ENCODE peak calls at places on chromosomes 12 and 14, in four cellular contexts. I is AG09309, R is fibroblast of lung, E is GM12865. C is an unnamed sample.

GRCh38 chr14:69716483-69717187 is 50.3 kb upstream of the SRSF5 start:
- DNase-seq in I (peak), R (peak), E (no peak), C (peak)

GRCh38 chr12:29961231-29961630 is 177.5 kb upstream of the TMTC1 start:
- DNase-seq in I (no peak), R (no peak), E (no peak), C (peak)

GRCh38 chr12:88946377-88946997 is 366.2 kb upstream of the KITLG start:
- DNase-seq in I (peak), R (peak), E (peak), C (peak)

GRCh38 chr14:43983721-43984120 is 523.4 kb downstream of the FSCB start:
- DNase-seq in I (no peak), R (no peak), E (no peak), C (no peak)

GRCh38 chr14:96464136-96464535 is 38.0 kb upstream of the PAPOLA start:
- DNase-seq in I (no peak), R (no peak), E (no peak), C (no peak)

GRCh38 chr12:1523046-1523445 is 71.3 kb downstream of the FBXL14 start:
- DNase-seq in I (no peak), R (no peak), E (no peak), C (no peak)

GRCh38 chr12:92139634-92140555 is 5.8 kb downstream of the BTG1 start:
- DNase-seq in I (no peak), R (peak), E (peak), C (no peak)

GRCh38 chr14:71554323-71554722 is 377.9 kb upstream of the RGS6 start:
- DNase-seq in I (no peak), R (no peak), E (peak), C (no peak)

GRCh38 chr14:23436327-23437141 is 1.1 kb upstream of the MYH7 start:
- DNase-seq in I (no peak), R (no peak), E (no peak), C (no peak)

GRCh38 chr12:19972325-19973288 is 395.7 kb upstream of the PDE3A start:
- DNase-seq in I (no peak), R (no peak), E (peak), C (no peak)

GRCh38 chr12:3242199-3242863 is 165.2 kb downstream of the TSPAN9 start:
- DNase-seq in I (no peak), R (no peak), E (no peak), C (no peak)

GRCh38 chr12:68804654-68805591 is 3.1 kb upstream of the MDM2 start:
- DNase-seq in I (no peak), R (no peak), E (no peak), C (no peak)

GRCh38 chr12:85920324-85920947 is 46.3 kb downstream of the NTS start:
- DNase-seq in I (no peak), R (peak), E (peak), C (peak)

GRCh38 chr14:104694475-104694950 is 5.1 kb downstream of the INF2 start:
- DNase-seq in I (no peak), R (no peak), E (no peak), C (no peak)

GRCh38 chr14:34496679-34497513 is 34.9 kb upstream of the SPTSSA start:
- DNase-seq in I (peak), R (peak), E (no peak), C (peak)

GRCh38 chr12:48001426-48002178 is 2.7 kb downstream of the COL2A1 start:
- DNase-seq in I (no peak), R (peak), E (no peak), C (peak)

GRCh38 chr14:93303659-93304058 is 29.2 kb downstream of the BTBD7 start:
- DNase-seq in I (no peak), R (no peak), E (no peak), C (peak)

GRCh38 chr14:105858676-105859025 is 332.3 kb downstream of the TMEM121 start:
- DNase-seq in I (no peak), R (no peak), E (peak), C (no peak)

GRCh38 chr12:17456486-17456885 is 633.5 kb downstream of the RERGL start:
- DNase-seq in I (no peak), R (no peak), E (no peak), C (no peak)

GRCh38 chr12:47946413-47947107 is 16.8 kb upstream of the TMEM106C start:
- DNase-seq in I (no peak), R (peak), E (no peak), C (no peak)

GRCh38 chr14:51859136-51859535 is 1.3 kb upstream of the GNG2 start:
- DNase-seq in I (no peak), R (no peak), E (no peak), C (no peak)

GRCh38 chr14:101964297-101965144 is at the start of gene DYNC1H1:
- DNase-seq in I (peak), R (peak), E (peak), C (peak)

GRCh38 chr12:57758566-57759359 is 3.9 kb downstream of the MARCHF9 start:
- DNase-seq in I (no peak), R (no peak), E (no peak), C (no peak)

GRCh38 chr12:30630378-30631285 is 65.0 kb downstream of the IPO8 start:
- DNase-seq in I (no peak), R (no peak), E (no peak), C (no peak)

DNA sequence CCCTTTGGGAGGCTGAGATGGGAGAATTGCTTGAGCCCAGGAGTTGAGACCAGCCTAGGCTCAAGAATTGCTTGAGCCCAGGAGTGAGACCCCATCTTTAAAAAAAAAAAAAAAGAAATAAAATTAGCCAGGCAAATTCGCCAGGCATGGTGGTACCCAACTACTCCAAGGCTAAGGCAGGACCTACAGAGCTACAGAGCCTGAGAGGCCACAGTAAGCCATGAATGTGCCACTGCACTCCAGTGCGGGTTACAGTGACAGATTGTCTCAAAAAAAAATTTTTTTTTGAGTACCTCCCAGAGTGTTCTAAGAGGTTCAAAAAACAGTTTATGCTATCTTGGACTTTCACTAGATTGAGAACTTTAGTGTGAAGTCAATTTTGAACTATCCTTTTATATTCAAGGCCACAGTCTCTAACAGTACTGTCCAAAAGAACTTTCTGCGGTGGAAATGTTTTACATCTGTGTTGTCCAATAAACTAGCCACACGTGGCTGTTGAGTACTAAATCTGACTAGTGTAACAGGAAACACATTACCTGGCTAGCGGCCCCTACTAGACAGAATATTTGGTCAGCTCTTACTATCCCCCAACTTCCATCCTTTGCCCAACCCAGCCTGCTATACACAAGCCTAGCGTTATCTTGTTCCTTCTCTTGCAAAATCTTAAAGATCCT is 2.4 kb downstream of the RPL36AL start:
- DNase-seq in I (no peak), R (no peak), E (no peak), C (no peak)
- H3K4me3 ChIP-seq in I (no peak), R (no peak), E (peak), C (no peak)

DNA sequence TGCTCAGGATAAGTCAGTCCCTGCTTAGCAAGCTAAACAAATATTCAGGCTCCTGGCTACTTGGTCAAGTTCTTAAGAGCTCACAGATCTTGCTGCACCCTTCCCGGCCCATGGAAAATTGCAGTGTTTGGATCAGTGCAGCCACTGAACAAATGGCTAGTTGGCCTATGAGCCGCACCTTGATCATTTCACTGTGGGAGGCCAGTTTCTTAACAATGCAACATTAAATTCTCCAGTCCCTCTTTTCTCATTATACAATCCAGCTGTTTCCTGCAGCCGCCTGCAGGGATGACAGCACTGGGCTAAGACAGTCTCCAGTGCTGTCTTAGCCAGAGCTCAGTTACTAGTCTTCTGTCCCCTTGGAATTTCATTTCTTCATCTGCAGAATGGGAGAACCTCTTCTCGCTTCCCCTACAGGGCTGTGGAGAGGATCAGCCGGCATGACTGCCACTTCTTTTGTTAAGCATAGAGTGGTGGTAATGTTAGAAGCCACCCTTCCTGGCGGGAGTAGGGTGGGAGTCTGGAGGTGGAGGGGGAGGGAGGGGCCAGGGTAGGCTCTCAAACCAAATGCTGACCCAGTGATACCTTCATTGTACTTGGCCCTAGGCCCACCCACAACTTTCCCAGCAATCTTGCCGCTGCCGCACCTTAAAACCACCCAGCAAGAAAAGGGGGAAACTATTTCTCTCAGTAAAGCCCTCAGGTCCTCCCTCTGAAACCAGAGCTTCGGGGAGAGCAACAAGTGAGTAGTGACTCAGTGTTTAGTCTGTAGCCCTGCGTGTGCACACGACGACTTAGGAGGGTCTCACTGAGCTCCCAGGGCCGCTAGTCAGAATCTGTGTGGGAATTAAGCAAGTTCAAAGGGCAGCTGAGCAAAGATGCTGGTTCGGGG is 145.7 kb downstream of the NUAK1 start:
- DNase-seq in I (no peak), R (no peak), E (no peak), C (peak)
- TF ChIP-seq CTCF in I (no peak), R (no peak), E (no peak), C (no peak)

GRCh38 chr14:30560581-30560980 is 1.6 kb downstream of the G2E3 start:
- DNase-seq in I (no peak), R (no peak), E (no peak), C (no peak)
- H3K4me3 ChIP-seq in I (peak), R (peak), E (peak), C (peak)

DNA sequence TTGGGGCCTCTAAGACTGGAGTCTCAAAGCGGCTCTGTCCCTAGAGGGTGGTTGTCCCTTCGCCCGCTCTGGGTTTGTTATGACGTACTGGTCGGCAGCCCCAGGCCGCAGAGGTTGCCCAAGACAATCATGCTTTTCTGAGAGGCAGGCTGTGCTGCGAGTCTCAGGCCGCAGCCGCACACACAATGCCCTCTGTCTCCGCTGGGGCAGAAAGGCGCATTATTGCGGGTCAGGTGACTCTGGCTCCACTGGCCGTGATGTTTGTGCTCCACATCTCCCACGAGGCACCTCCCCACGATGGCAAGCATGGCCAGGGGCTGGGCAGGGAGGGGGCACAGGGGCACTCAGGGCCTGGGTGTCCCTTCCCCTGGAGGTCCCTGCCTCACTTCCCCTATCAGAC is 21.0 kb upstream of the PLEKHG3 start:
- DNase-seq in I (no peak), R (no peak), E (no peak), C (no peak)
- TF ChIP-seq CTCF in I (no peak), R (no peak), E (no peak), C (no peak)

GRCh38 chr14:20652996-20653975 is 11.8 kb upstream of the OR6S1 start:
- DNase-seq in I (no peak), R (peak), E (peak), C (peak)
- H3K4me3 ChIP-seq in I (peak), R (peak), E (no peak), C (peak)

GRCh38 chr12:93748672-93749403 is 71.7 kb downstream of the CRADD start:
- DNase-seq in I (no peak), R (no peak), E (no peak), C (no peak)
- TF ChIP-seq CTCF in I (no peak), R (no peak), E (no peak), C (no peak)

DNA sequence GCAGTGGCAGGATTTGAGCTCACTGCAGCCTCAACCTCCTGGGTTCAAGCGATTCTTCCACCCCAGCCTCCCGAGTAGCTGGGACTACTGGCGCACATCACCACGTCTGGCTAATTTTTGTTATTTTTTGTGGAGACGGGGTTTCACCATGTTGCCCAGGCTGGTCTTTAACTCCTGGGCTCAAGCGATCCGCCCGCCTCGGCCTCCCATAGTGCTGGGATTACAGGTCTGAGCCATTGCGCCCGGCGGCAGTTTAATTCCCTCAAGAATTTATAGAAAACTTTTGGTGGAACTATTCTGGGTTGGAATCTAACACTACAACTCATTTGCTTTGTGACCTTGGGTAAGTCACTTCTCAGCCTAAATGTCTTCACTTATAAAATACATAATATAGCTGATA is 1.8 kb upstream of the SP1 start:
- DNase-seq in I (no peak), R (no peak), E (no peak), C (no peak)
- H3K4me3 ChIP-seq in I (no peak), R (no peak), E (no peak), C (no peak)

DNA sequence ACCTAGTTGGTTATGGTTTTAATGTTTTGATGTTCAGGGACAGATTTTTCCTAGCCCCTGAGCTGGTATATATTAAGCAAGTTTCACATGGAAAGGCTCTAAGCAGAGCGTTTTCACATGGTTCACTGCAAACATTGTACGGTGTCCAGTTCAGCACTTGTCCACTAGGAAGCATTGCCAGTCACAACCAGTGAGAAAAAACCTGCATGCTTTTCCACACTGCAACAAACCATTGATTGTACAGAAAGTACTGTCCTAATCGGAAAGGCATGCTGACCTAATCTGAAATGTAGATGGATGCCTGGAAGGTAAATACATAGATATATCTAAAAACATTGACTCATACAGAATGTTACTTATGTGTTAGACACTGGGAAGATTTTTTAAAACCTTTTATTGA is 25.0 kb upstream of the NPAS3 start:
- DNase-seq in I (no peak), R (no peak), E (no peak), C (no peak)
- TF ChIP-seq CTCF in I (peak), R (no peak), E (no peak), C (peak)

C was measured in fibroblast of the aortic adventitia.